ENCODE peak calls at places on chromosome 3, in nine cellular contexts. F is COLO829; A is activated naive CD8-positive, alpha-beta T cell treated with anti-CD3 and anti-CD28 coated beads, Interleukin-2, amount 50 U/mL, for 24 hours; G is EL; Q is colonic mucosa; K is fibroblast of villous mesenchyme; J is HCT116; N is stimulated activated effector memory CD8-positive, alpha-beta T cell treated with anti-CD3 and anti-CD28 coated beads, Interleukin-12 subunit alpha, Interleukin-12 subunit beta, amount 100 ng/mL, for 72 hours; U is activated T-helper 1 cell treated with anti-CD3 and anti-CD28 coated beads, Interleukin-12 subunit alpha, Interleukin-12 subunit beta, Interleukin-2, Interleukin-4 antibody, amounts not matched to agents 30 ng/mL and 10 ng/mL and 1 ng/mL, durations not matched to agents 14 hours and 24 hours and 36 hours. H is an unnamed sample.

GRCh38 chr3:141625506-141625905 is 112.6 kb upstream of the RNF7 start:
- DNase-seq in F (no peak), A (no peak), G (peak; percentile 47), Q (no peak), K (no peak), J (no peak), N (no peak), U (no peak), H (no peak)

GRCh38 chr3:52259448-52259847 is 13.9 kb downstream of the PPM1M start:
- DNase-seq in F (no peak), A (no peak), G (no peak), Q (no peak), K (no peak), J (no peak), N (no peak), U (no peak), H (no peak)

GRCh38 chr3:44058022-44058867 is 183.4 kb upstream of the TOPAZ1 start:
- DNase-seq in F (no peak), A (peak; percentile 32), G (peak; percentile 63), Q (no peak), K (peak; percentile 26), J (no peak), N (no peak), U (no peak), H (peak; percentile 18)

GRCh38 chr3:38084019-38084968 is 45.3 kb downstream of the DLEC1 start:
- DNase-seq in F (peak; percentile 48), A (peak; percentile 11), G (peak; percentile 60), Q (no peak), K (peak; percentile 22), J (no peak), N (no peak), U (no peak), H (no peak)

GRCh38 chr3:151434151-151434890 is 26.5 kb downstream of the IGSF10 start:
- DNase-seq in F (no peak), A (no peak), G (peak; percentile 85), Q (no peak), K (peak; percentile 85), J (no peak), N (no peak), U (no peak), H (no peak)

GRCh38 chr3:39166932-39167532 is 13.6 kb upstream of the CSRNP1 start:
- DNase-seq in F (peak; percentile 91), A (no peak), G (peak; percentile 86), Q (no peak), K (peak; percentile 98), J (no peak), N (no peak), U (no peak), H (no peak)

GRCh38 chr3:16507540-16508241 is 5.8 kb downstream of the RFTN1 start:
- DNase-seq in F (no peak), A (no peak), G (no peak), Q (no peak), K (no peak), J (no peak), N (no peak), U (no peak), H (no peak)

GRCh38 chr3:10935028-10935427 is 57.5 kb upstream of the SLC6A1 start:
- DNase-seq in F (no peak), A (no peak), G (no peak), Q (no peak), K (no peak), J (no peak), N (no peak), U (no peak), H (no peak)

GRCh38 chr3:62131620-62132019 is 241.7 kb downstream of the FEZF2 start:
- DNase-seq in F (peak; percentile 10), A (no peak), G (peak; percentile 7), Q (no peak), K (no peak), J (peak; percentile 2), N (no peak), U (no peak), H (no peak)

GRCh38 chr3:32897981-32898623 is 53.3 kb upstream of the CCR4 start:
- DNase-seq in F (no peak), A (no peak), G (no peak), Q (no peak), K (no peak), J (no peak), N (no peak), U (no peak), H (no peak)

GRCh38 chr3:69107841-69108240 is 14.6 kb downstream of the LMOD3 start:
- DNase-seq in F (no peak), A (no peak), G (no peak), Q (no peak), K (no peak), J (no peak), N (no peak), U (no peak), H (no peak)

GRCh38 chr3:159877924-159878323 is 110.7 kb upstream of the IL12A start:
- DNase-seq in F (no peak), A (no peak), G (peak; percentile 47), Q (no peak), K (no peak), J (no peak), N (no peak), U (no peak), H (no peak)

GRCh38 chr3:11566916-11567315 is 76.8 kb downstream of the VGLL4 start:
- DNase-seq in F (no peak), A (no peak), G (no peak), Q (no peak), K (no peak), J (no peak), N (no peak), U (no peak), H (no peak)

GRCh38 chr3:107913671-107914070 is 177.2 kb downstream of the CD47 start:
- DNase-seq in F (no peak), A (no peak), G (peak; percentile 21), Q (no peak), K (no peak), J (no peak), N (no peak), U (no peak), H (no peak)

GRCh38 chr3:130759692-130760338 is 13.2 kb upstream of the PIK3R4 start:
- DNase-seq in F (peak; percentile 58), A (peak; percentile 50), G (peak; percentile 53), Q (peak; percentile 73), K (peak; percentile 62), J (peak; percentile 34), N (peak; percentile 62), U (peak; percentile 43), H (peak; percentile 60)

GRCh38 chr3:186432189-186432588 is 70.2 kb upstream of the DGKG start:
- DNase-seq in F (no peak), A (no peak), G (peak; percentile 80), Q (no peak), K (peak; percentile 10), J (no peak), N (no peak), U (no peak), H (no peak)

GRCh38 chr3:152970851-152971250 is 135.9 kb downstream of the P2RY1 start:
- DNase-seq in F (no peak), A (no peak), G (no peak), Q (no peak), K (no peak), J (no peak), N (no peak), U (no peak), H (no peak)

GRCh38 chr3:13543251-13543650 is 5.7 kb upstream of the FBLN2 start:
- DNase-seq in F (no peak), A (no peak), G (peak; percentile 96), Q (peak; percentile 40), K (peak; percentile 98), J (no peak), N (no peak), U (no peak), H (peak; percentile 36)

GRCh38 chr3:36944641-36945270 is at the start of gene TRANK1:
- DNase-seq in F (no peak), A (peak; percentile 82), G (peak; percentile 40), Q (peak; percentile 70), K (peak; percentile 50), J (no peak), N (peak; percentile 77), U (peak; percentile 56), H (peak; percentile 71)

GRCh38 chr3:52298147-52299098 is 10.8 kb downstream of the GLYCTK start:
- DNase-seq in F (no peak), A (no peak), G (no peak), Q (no peak), K (no peak), J (no peak), N (no peak), U (no peak), H (no peak)

GRCh38 chr3:143445118-143445517 is 325.5 kb downstream of the CHST2 start:
- DNase-seq in F (no peak), A (no peak), G (peak; percentile 37), Q (no peak), K (no peak), J (no peak), N (no peak), U (no peak), H (no peak)

GRCh38 chr3:130973401-130973800 is 53.2 kb downstream of the ASTE1 start:
- DNase-seq in F (no peak), A (no peak), G (no peak), Q (no peak), K (no peak), J (no peak), N (no peak), U (no peak), H (no peak)

GRCh38 chr3:126968328-126968994 is 14.5 kb upstream of the PLXNA1 start:
- DNase-seq in F (no peak), A (no peak), G (no peak), Q (no peak), K (no peak), J (no peak), N (no peak), U (no peak), H (no peak)

GRCh38 chr3:153669527-153669926 is 451.7 kb upstream of the ARHGEF26 start:
- DNase-seq in F (no peak), A (no peak), G (no peak), Q (no peak), K (no peak), J (no peak), N (no peak), U (no peak), H (no peak)

GRCh38 chr3:101998256-101998926 is 149.1 kb downstream of the NFKBIZ start:
- DNase-seq in F (no peak), A (no peak), G (peak; percentile 15), Q (no peak), K (peak; percentile 87), J (no peak), N (no peak), U (no peak), H (no peak)

GRCh38 chr3:144491333-144491732 is 519.7 kb downstream of the DIPK2A start:
- DNase-seq in F (no peak), A (no peak), G (no peak), Q (no peak), K (no peak), J (no peak), N (no peak), U (no peak), H (no peak)

GRCh38 chr3:125257563-125257962 is 45.0 kb upstream of the SLC12A8 start:
- DNase-seq in F (no peak), A (no peak), G (no peak), Q (no peak), K (no peak), J (no peak), N (no peak), U (no peak), H (no peak)

GRCh38 chr3:171206283-171206682 is 179.8 kb upstream of the SLC2A2 start:
- DNase-seq in F (no peak), A (no peak), G (no peak), Q (no peak), K (no peak), J (no peak), N (no peak), U (no peak), H (no peak)

GRCh38 chr3:42900731-42901420 is 5.1 kb upstream of the ZNF662 start:
- DNase-seq in F (no peak), A (no peak), G (no peak), Q (no peak), K (no peak), J (no peak), N (no peak), U (no peak), H (no peak)

GRCh38 chr3:197956070-197956469 is 3.9 kb upstream of the LMLN start:
- DNase-seq in F (no peak), A (no peak), G (no peak), Q (no peak), K (no peak), J (no peak), N (no peak), U (no peak), H (no peak)

GRCh38 chr3:182533394-182533793 is 259.9 kb upstream of the ATP11B start:
- DNase-seq in F (peak; percentile 18), A (no peak), G (no peak), Q (no peak), K (no peak), J (no peak), N (no peak), U (no peak), H (no peak)

H was measured in transverse colon.